ENCODE peak calls at places on chromosomes 16 and 17, in six cellular contexts. O, T, D, G, H and Q are unnamed samples.

GRCh38 chr16:12002447-12003006 is 26.0 kb downstream of the SNX29 start:
- DNase-seq in O (no peak), T (no peak), D (no peak), G (no peak), H (no peak), Q (no peak)

GRCh38 chr17:35046740-35047283 is 16.7 kb downstream of the RFFL start:
- DNase-seq in O (no peak), T (no peak), D (no peak), G (no peak), H (peak; percentile 40), Q (no peak)

GRCh38 chr17:42023524-42024349 is 3.8 kb downstream of the NKIRAS2 start:
- DNase-seq in O (peak; percentile 28), T (peak; percentile 35), D (no peak), G (no peak), H (no peak), Q (no peak)

GRCh38 chr16:50690177-50690576 is 3.2 kb upstream of the NOD2 start:
- DNase-seq in O (no peak), T (no peak), D (no peak), G (no peak), H (no peak), Q (no peak)

GRCh38 chr17:57911834-57912673 is 43.2 kb downstream of the CUEDC1 start:
- DNase-seq in O (peak; percentile 92), T (peak; percentile 94), D (peak; percentile 41), G (peak; percentile 92), H (no peak), Q (peak; percentile 89)

GRCh38 chr16:11349599-11350276 is 4.5 kb downstream of the RMI2 start:
- DNase-seq in O (peak; percentile 52), T (peak; percentile 48), D (no peak), G (peak; percentile 36), H (no peak), Q (peak; percentile 58)

GRCh38 chr16:68936729-68937631 is 93.6 kb downstream of the TANGO6 start:
- DNase-seq in O (no peak), T (no peak), D (no peak), G (no peak), H (no peak), Q (no peak)

GRCh38 chr16:81586421-81586820 is 141.8 kb downstream of the CMIP start:
- DNase-seq in O (no peak), T (no peak), D (no peak), G (no peak), H (no peak), Q (no peak)

GRCh38 chr16:80065565-80065964 is 465.0 kb upstream of the MAF start:
- DNase-seq in O (no peak), T (no peak), D (no peak), G (no peak), H (no peak), Q (no peak)

GRCh38 chr17:81191646-81192045 is 25.6 kb upstream of the AATK start:
- DNase-seq in O (no peak), T (no peak), D (no peak), G (no peak), H (no peak), Q (no peak)

GRCh38 chr17:73091770-73092517 is 544 bp downstream of the SLC39A11 start:
- DNase-seq in O (no peak), T (peak; percentile 22), D (peak; percentile 72), G (no peak), H (peak; percentile 19), Q (peak; percentile 41)

GRCh38 chr16:27138257-27138656 is 65.1 kb upstream of the KDM8 start:
- DNase-seq in O (no peak), T (no peak), D (no peak), G (no peak), H (no peak), Q (no peak)

GRCh38 chr16:81261049-81261648 is 22.7 kb downstream of the BCO1 start:
- DNase-seq in O (no peak), T (no peak), D (peak; percentile 61), G (no peak), H (peak; percentile 55), Q (no peak)